ENCODE peak calls at places on chromosome 5, in nine cellular contexts. Q, E, G, U, D, P, R, X and B are unnamed samples.

GRCh38 chr5:77170-77501 is 14.8 kb upstream of the PLEKHG4B start:
- DNase-seq in Q (no peak), E (no peak), G (no peak), U (no peak), D (no peak), P (no peak), R (no peak), X (no peak), B (no peak)

GRCh38 chr5:163564321-163564924 is 59.0 kb downstream of the MAT2B start:
- DNase-seq in Q (peak; percentile 39), E (peak; percentile 28), G (peak; percentile 64), U (peak; percentile 38), D (no peak), P (no peak), R (peak; percentile 0), X (no peak), B (no peak)

GRCh38 chr5:137617806-137618205 is 118.1 kb downstream of the KLHL3 start:
- DNase-seq in Q (no peak), E (no peak), G (no peak), U (no peak), D (no peak), P (no peak), R (no peak), X (no peak), B (no peak)

GRCh38 chr5:32790411-32790951 is 79.4 kb downstream of the NPR3 start:
- DNase-seq in Q (no peak), E (no peak), G (no peak), U (no peak), D (no peak), P (no peak), R (no peak), X (no peak), B (no peak)

GRCh38 chr5:96942078-96942477 is 6.2 kb downstream of the LNPEP start:
- DNase-seq in Q (no peak), E (no peak), G (no peak), U (no peak), D (no peak), P (no peak), R (no peak), X (no peak), B (no peak)

GRCh38 chr5:129372025-129372424 is 88.1 kb upstream of the ADAMTS19 start:
- DNase-seq in Q (no peak), E (no peak), G (no peak), U (no peak), D (no peak), P (no peak), R (no peak), X (no peak), B (no peak)

GRCh38 chr5:44885903-44886302 is 77.2 kb downstream of the MRPS30 start:
- DNase-seq in Q (no peak), E (no peak), G (no peak), U (no peak), D (no peak), P (no peak), R (no peak), X (no peak), B (no peak)

GRCh38 chr5:95842955-95843544 is 20.5 kb upstream of the GLRX start:
- DNase-seq in Q (peak; percentile 82), E (no peak), G (peak; percentile 80), U (no peak), D (peak; percentile 74), P (peak; percentile 86), R (peak; percentile 26), X (peak; percentile 79), B (peak; percentile 92)

GRCh38 chr5:139126711-139127111 is 71.5 kb downstream of the SIL1 start:
- DNase-seq in Q (no peak), E (no peak), G (no peak), U (no peak), D (no peak), P (no peak), R (no peak), X (peak; percentile 80), B (no peak)

GRCh38 chr5:181203842-181204560 is 995 bp downstream of the TRIM7 start:
- DNase-seq in Q (peak; percentile 66), E (peak; percentile 60), G (no peak), U (no peak), D (peak; percentile 66), P (no peak), R (no peak), X (peak; percentile 34), B (no peak)
- H3K27ac ChIP-seq in Q (peak overlapping the region; percentile 56), E (peak overlapping the region; percentile 93), G (peak overlapping the region; percentile 40), U (peak overlapping the region; percentile 92), D (peak overlapping the region; percentile 22), P (peak overlapping the region; percentile 99), R (peak overlapping the region; percentile 89), X (peak overlapping the region; percentile 80), B (peak overlapping the region; percentile 87)

DNA sequence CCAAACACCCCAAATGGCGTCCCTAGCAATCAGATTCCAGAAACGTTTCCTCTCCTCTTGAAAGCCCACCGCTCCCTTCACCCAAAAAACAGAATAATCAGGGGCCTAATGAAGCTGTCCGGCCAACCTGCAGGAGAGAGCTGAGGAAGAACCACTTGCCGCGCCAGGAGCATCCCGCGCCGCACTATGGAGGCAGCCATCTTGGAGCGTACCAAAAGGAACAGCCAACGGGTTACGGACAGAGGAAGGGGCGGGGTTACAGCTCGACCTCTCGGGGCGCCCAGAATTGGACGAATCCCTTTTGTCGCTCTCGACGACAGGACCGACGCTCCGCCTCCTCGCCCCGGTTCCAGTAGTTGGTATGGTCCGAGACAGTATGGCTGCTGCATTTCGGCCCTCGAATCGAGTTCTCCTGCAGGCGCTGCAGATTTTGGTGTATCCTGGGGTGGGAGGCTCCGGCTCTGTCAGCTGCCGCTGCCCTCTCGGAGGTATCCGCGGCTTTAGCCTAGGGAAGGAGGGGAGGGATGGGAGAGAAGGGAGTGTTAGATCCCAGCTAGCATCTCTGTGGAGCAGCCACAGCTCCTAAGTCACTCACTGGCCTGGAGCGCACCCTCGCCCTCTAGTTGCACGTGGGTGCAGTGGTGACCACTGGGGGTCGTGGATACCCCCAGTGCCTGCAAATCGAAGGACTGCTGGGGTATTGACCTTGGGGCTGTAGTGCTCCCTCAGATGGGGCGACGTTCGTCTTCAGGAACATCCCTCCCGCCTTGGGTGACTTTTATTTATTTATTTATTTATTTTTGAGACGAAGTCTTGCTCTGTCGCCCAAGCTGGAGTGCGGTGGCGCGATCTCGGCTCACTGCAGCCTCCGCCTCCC is at the start of the genes MRPS27 and PTCD2:
- DNase-seq in Q (peak; percentile 98), E (peak; percentile 98), G (peak; percentile 94), U (peak; percentile 89), D (peak; percentile 98), P (peak; percentile 95), R (peak; percentile 70), X (peak; percentile 97), B (no peak)
- TF ChIP-seq POLR2A in Q (peak; percentile 97), E (peak; percentile 85), G (peak; percentile 47), U (peak; percentile 9), D (peak; percentile 48), P (peak; percentile 35), R (no peak), X (peak; percentile 55), B (peak; percentile 26)

GRCh38 chr5:65955746-65956145 is 29.4 kb downstream of the ERBIN start:
- DNase-seq in Q (no peak), E (no peak), G (no peak), U (no peak), D (no peak), P (no peak), R (no peak), X (no peak), B (no peak)

GRCh38 chr5:65948115-65948772 is 21.9 kb downstream of the ERBIN start:
- DNase-seq in Q (no peak), E (no peak), G (no peak), U (no peak), D (no peak), P (no peak), R (no peak), X (no peak), B (no peak)

GRCh38 chr5:65952259-65952658 is 25.9 kb downstream of the ERBIN start:
- DNase-seq in Q (no peak), E (no peak), G (no peak), U (no peak), D (no peak), P (no peak), R (no peak), X (peak; percentile 40), B (no peak)

GRCh38 chr5:65954200-65954599 is 27.8 kb downstream of the ERBIN start:
- DNase-seq in Q (no peak), E (no peak), G (no peak), U (no peak), D (no peak), P (no peak), R (no peak), X (no peak), B (no peak)

DNA sequence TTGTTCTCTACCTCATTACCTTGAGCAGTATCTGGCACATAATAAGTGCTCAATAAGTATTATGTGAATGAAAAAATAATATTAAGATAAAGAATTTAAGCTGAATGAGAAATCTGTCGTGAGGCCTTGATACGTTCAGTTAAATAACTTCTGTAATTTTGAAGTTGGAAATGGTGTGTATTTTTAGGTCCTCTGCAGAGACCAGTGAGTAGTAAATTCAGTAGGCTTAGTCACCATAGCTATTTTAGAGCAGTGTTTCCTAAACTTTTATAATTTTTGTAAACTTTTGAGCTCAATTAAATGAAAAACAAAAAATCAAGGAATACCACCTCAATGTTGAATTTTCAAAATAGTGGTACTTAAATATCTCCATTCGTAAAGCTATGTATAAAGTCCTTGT is 25.0 kb downstream of the ERBIN start:
- DNase-seq in Q (no peak), E (no peak), G (no peak), U (no peak), D (no peak), P (no peak), R (no peak), X (no peak), B (no peak)
- H3K4me1 ChIP-seq in Q (peaks cover 3% of the 10 kb centered on the region), E (peaks cover 20% of the 10 kb centered on the region), G (peaks cover 7% of the 10 kb centered on the region), U (no peaks in the 10 kb centered on the region), D (no peaks in the 10 kb centered on the region), P (peaks cover 62% of the 10 kb centered on the region), R (no peaks in the 10 kb centered on the region), X (peaks cover 7% of the 10 kb centered on the region), B (peaks cover 7% of the 10 kb centered on the region)

GRCh38 chr5:81238460-81238859 is 5.3 kb downstream of the CKMT2 start:
- DNase-seq in Q (no peak), E (no peak), G (no peak), U (no peak), D (no peak), P (peak; percentile 76), R (no peak), X (peak; percentile 74), B (no peak)
- H3K27ac ChIP-seq in Q (no peak overlapping the region), E (no peak overlapping the region), G (no peak overlapping the region), U (no peak overlapping the region), D (no peak overlapping the region), P (peak overlapping the region; percentile 100), R (no peak overlapping the region), X (peak overlapping the region; percentile 91), B (no peak overlapping the region)